ENCODE peak calls at places on chromosomes 5 and 9, in nine cellular contexts. One of them, this sample, is unnamed.

GRCh38 chr9:136044971-136045594 is 50.0 kb downstream of the NACC2 start:
- DNase-seq in thyroid gland: no peak
- DNase-seq in A549: no peak
- DNase-seq in ovary: no peak
- DNase-seq in chondrocyte: no peak
- DNase-seq in neural progenitor cell: no peak
- DNase-seq in RWPE1: no peak
- DNase-seq in astrocyte of the cerebellum: no peak
- DNase-seq in BJ: no peak
- DNase-seq in this sample: no peak

GRCh38 chr5:100676807-100677631 is 141.8 kb downstream of the FAM174A start:
- DNase-seq in BJ: no peak
- DNase-seq in ovary: no peak
- DNase-seq in thyroid gland: no peak
- DNase-seq in A549: no peak
- DNase-seq in astrocyte of the cerebellum: peak; percentile 96
- DNase-seq in neural progenitor cell: no peak
- DNase-seq in chondrocyte: no peak
- DNase-seq in RWPE1: no peak
- DNase-seq in this sample: no peak

GRCh38 chr9:121369595-121370265 is at the start of gene STOM:
- DNase-seq in chondrocyte: peak; percentile 98
- DNase-seq in ovary: peak; percentile 95
- DNase-seq in RWPE1: peak; percentile 87
- DNase-seq in thyroid gland: peak; percentile 80
- DNase-seq in BJ: peak; percentile 46
- DNase-seq in neural progenitor cell: peak; percentile 23
- DNase-seq in A549: peak; percentile 47
- DNase-seq in astrocyte of the cerebellum: peak; percentile 29
- DNase-seq in this sample: no peak

GRCh38 chr5:28408186-28408585 is 1369.8 kb upstream of the CDH9 start:
- DNase-seq in neural progenitor cell: no peak
- DNase-seq in thyroid gland: no peak
- DNase-seq in astrocyte of the cerebellum: peak; percentile 88
- DNase-seq in chondrocyte: no peak
- DNase-seq in A549: peak; percentile 8
- DNase-seq in ovary: no peak
- DNase-seq in BJ: no peak
- DNase-seq in RWPE1: peak; percentile 58
- DNase-seq in this sample: no peak

GRCh38 chr5:163190283-163190682 is 247.1 kb upstream of the CCNG1 start:
- DNase-seq in ovary: no peak
- DNase-seq in neural progenitor cell: no peak
- DNase-seq in A549: no peak
- DNase-seq in thyroid gland: no peak
- DNase-seq in RWPE1: no peak
- DNase-seq in BJ: no peak
- DNase-seq in chondrocyte: no peak
- DNase-seq in astrocyte of the cerebellum: no peak
- DNase-seq in this sample: no peak

GRCh38 chr9:132645306-132645705 is 24.5 kb downstream of the DDX31 start:
- DNase-seq in thyroid gland: no peak
- DNase-seq in ovary: no peak
- DNase-seq in A549: no peak
- DNase-seq in RWPE1: no peak
- DNase-seq in BJ: no peak
- DNase-seq in astrocyte of the cerebellum: no peak
- DNase-seq in neural progenitor cell: no peak
- DNase-seq in chondrocyte: no peak
- DNase-seq in this sample: no peak

GRCh38 chr9:93043122-93043521 is 15.4 kb upstream of the SUSD3 start:
- DNase-seq in thyroid gland: no peak
- DNase-seq in astrocyte of the cerebellum: no peak
- DNase-seq in neural progenitor cell: no peak
- DNase-seq in chondrocyte: no peak
- DNase-seq in RWPE1: no peak
- DNase-seq in BJ: no peak
- DNase-seq in A549: no peak
- DNase-seq in ovary: no peak
- DNase-seq in this sample: no peak

GRCh38 chr5:1649554-1649953 is 125.8 kb upstream of the LPCAT1 start:
- DNase-seq in astrocyte of the cerebellum: no peak
- DNase-seq in neural progenitor cell: no peak
- DNase-seq in chondrocyte: no peak
- DNase-seq in A549: no peak
- DNase-seq in thyroid gland: no peak
- DNase-seq in BJ: no peak
- DNase-seq in RWPE1: no peak
- DNase-seq in ovary: no peak
- DNase-seq in this sample: no peak

GRCh38 chr5:134139891-134140469 is 25.5 kb downstream of the TCF7 start:
- DNase-seq in astrocyte of the cerebellum: no peak
- DNase-seq in neural progenitor cell: no peak
- DNase-seq in chondrocyte: peak; percentile 36
- DNase-seq in thyroid gland: peak; percentile 1
- DNase-seq in ovary: no peak
- DNase-seq in RWPE1: no peak
- DNase-seq in A549: no peak
- DNase-seq in BJ: no peak
- DNase-seq in this sample: no peak

GRCh38 chr9:137482094-137482781 is 23.1 kb upstream of the NSMF start:
- DNase-seq in chondrocyte: no peak
- DNase-seq in neural progenitor cell: no peak
- DNase-seq in ovary: peak; percentile 75
- DNase-seq in A549: no peak
- DNase-seq in RWPE1: peak; percentile 87
- DNase-seq in astrocyte of the cerebellum: peak; percentile 81
- DNase-seq in BJ: peak; percentile 84
- DNase-seq in thyroid gland: peak; percentile 22
- DNase-seq in this sample: no peak

GRCh38 chr5:125137535-125137934 is 391.1 kb upstream of the ZNF608 start:
- DNase-seq in ovary: no peak
- DNase-seq in BJ: no peak
- DNase-seq in thyroid gland: no peak
- DNase-seq in neural progenitor cell: no peak
- DNase-seq in RWPE1: no peak
- DNase-seq in astrocyte of the cerebellum: no peak
- DNase-seq in chondrocyte: no peak
- DNase-seq in A549: no peak
- DNase-seq in this sample: no peak

GRCh38 chr9:3909966-3910650 is 384.3 kb upstream of the RFX3 start:
- DNase-seq in thyroid gland: no peak
- DNase-seq in astrocyte of the cerebellum: no peak
- DNase-seq in RWPE1: no peak
- DNase-seq in neural progenitor cell: no peak
- DNase-seq in A549: no peak
- DNase-seq in chondrocyte: no peak
- DNase-seq in BJ: no peak
- DNase-seq in ovary: no peak
- DNase-seq in this sample: no peak

GRCh38 chr9:29826421-29826820 is 2253.1 kb upstream of the C9orf72 start:
- DNase-seq in neural progenitor cell: no peak
- DNase-seq in thyroid gland: no peak
- DNase-seq in chondrocyte: no peak
- DNase-seq in A549: no peak
- DNase-seq in ovary: no peak
- DNase-seq in BJ: no peak
- DNase-seq in RWPE1: no peak
- DNase-seq in astrocyte of the cerebellum: no peak
- DNase-seq in this sample: no peak

DNA sequence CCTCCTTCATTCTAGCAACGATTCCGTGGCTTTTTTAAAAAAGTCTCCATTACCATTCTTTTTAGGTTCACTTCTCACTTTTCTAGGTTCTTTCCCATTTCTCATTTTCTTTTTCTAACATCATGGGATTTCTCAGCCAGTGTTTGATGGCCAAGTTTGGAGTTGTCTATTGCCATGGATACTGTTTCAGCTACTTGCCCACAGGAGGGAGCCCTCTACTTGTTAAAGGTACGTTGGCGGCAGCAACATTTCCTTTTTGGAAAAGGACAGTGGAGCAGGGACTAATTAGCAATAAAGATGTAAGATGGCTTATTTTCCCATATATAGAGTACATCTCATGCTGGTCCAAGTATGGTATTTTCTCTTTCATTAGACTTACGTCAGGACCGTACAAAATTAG is 2257.5 kb upstream of the C9orf72 start:
- DNase-seq in A549: peak; percentile 0
- DNase-seq in thyroid gland: no peak
- DNase-seq in chondrocyte: no peak
- DNase-seq in BJ: no peak
- DNase-seq in ovary: no peak
- DNase-seq in RWPE1: peak; percentile 28
- DNase-seq in astrocyte of the cerebellum: peak; percentile 3
- DNase-seq in neural progenitor cell: peak; percentile 74
- DNase-seq in this sample: peak; percentile 63
- TF ChIP-seq CTCF in A549: peak; percentile 36
- TF ChIP-seq CTCF in thyroid gland: no peak
- TF ChIP-seq CTCF in chondrocyte: peak; percentile 73
- TF ChIP-seq CTCF in BJ: no peak
- TF ChIP-seq CTCF in ovary: no peak
- TF ChIP-seq CTCF in RWPE1: peak; percentile 80
- TF ChIP-seq CTCF in astrocyte of the cerebellum: peak; percentile 42
- TF ChIP-seq CTCF in neural progenitor cell: peak; percentile 87
- TF ChIP-seq CTCF in this sample: peak; percentile 26

GRCh38 chr5:150670275-150670960 is 9.4 kb downstream of the MYOZ3 start:
- DNase-seq in ovary: no peak
- DNase-seq in RWPE1: no peak
- DNase-seq in thyroid gland: no peak
- DNase-seq in astrocyte of the cerebellum: no peak
- DNase-seq in chondrocyte: no peak
- DNase-seq in A549: no peak
- DNase-seq in BJ: no peak
- DNase-seq in neural progenitor cell: peak; percentile 50
- DNase-seq in this sample: no peak

GRCh38 chr5:150672884-150673275 is 11.8 kb downstream of the MYOZ3 start:
- DNase-seq in RWPE1: no peak
- DNase-seq in BJ: no peak
- DNase-seq in astrocyte of the cerebellum: no peak
- DNase-seq in neural progenitor cell: no peak
- DNase-seq in ovary: no peak
- DNase-seq in A549: no peak
- DNase-seq in chondrocyte: no peak
- DNase-seq in thyroid gland: no peak
- DNase-seq in this sample: no peak

GRCh38 chr5:150670961-150671337 is 9.9 kb downstream of the MYOZ3 start:
- DNase-seq in ovary: no peak
- DNase-seq in BJ: no peak
- DNase-seq in RWPE1: no peak
- DNase-seq in thyroid gland: no peak
- DNase-seq in neural progenitor cell: no peak
- DNase-seq in A549: no peak
- DNase-seq in astrocyte of the cerebellum: no peak
- DNase-seq in chondrocyte: no peak
- DNase-seq in this sample: no peak

GRCh38 chr5:150671509-150672236 is 10.6 kb downstream of the MYOZ3 start:
- DNase-seq in thyroid gland: no peak
- DNase-seq in RWPE1: no peak
- DNase-seq in astrocyte of the cerebellum: no peak
- DNase-seq in neural progenitor cell: peak; percentile 32
- DNase-seq in BJ: no peak
- DNase-seq in A549: no peak
- DNase-seq in chondrocyte: no peak
- DNase-seq in ovary: no peak
- DNase-seq in this sample: peak; percentile 47

GRCh38 chr5:150672237-150672883 is 11.3 kb downstream of the MYOZ3 start:
- DNase-seq in neural progenitor cell: peak; percentile 65
- DNase-seq in RWPE1: peak; percentile 65
- DNase-seq in thyroid gland: peak; percentile 25
- DNase-seq in A549: no peak
- DNase-seq in ovary: no peak
- DNase-seq in BJ: no peak
- DNase-seq in chondrocyte: no peak
- DNase-seq in astrocyte of the cerebellum: no peak
- DNase-seq in this sample: peak; percentile 64
- TF ChIP-seq CTCF in neural progenitor cell: peak; percentile 4
- TF ChIP-seq CTCF in RWPE1: no peak
- TF ChIP-seq CTCF in thyroid gland: no peak
- TF ChIP-seq CTCF in A549: no peak
- TF ChIP-seq CTCF in ovary: no peak
- TF ChIP-seq CTCF in BJ: no peak
- TF ChIP-seq CTCF in chondrocyte: peak; percentile 23
- TF ChIP-seq CTCF in astrocyte of the cerebellum: peak; percentile 8
- TF ChIP-seq CTCF in this sample: no peak

DNA sequence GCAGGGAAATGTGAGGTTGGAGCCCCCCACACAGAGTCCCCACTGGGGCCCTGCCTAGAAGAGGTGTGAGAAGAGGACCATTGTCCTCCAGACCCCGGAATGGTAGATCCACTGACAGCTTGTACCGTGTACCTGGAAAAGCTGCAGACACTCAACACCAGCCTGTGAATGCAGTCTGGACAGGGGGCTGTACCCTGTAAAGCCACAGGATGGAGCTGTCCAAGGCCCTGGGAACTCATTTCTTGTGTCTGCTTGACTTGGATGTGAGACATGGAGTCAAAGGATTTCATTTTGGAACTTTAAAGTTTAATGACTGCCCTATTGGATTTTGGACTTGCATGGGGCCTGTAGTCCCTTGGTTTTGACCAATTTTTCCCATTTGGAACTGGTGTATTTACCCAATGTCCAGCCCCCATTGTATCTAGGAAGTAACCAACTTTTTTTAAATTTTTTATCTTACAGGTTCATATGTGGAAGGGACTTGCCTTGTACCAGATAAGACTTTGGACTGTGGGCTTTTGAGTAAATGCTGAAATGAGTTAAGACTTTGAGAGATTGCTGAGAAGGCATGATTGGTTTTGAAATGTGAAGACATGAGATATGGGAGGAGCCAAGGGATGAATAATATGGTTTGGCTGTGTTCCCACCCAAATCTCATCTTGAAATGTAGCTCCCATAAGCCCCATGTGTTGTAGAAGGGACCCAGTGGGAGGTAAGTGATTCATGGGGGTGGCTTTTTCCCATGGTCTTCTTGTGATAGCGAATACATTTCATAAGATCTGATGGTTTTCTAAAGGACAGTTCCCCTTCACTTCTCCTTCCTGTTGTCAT is 535.2 kb upstream of the MEF2C start:
- DNase-seq in A549: no peak
- DNase-seq in astrocyte of the cerebellum: no peak
- DNase-seq in neural progenitor cell: no peak
- DNase-seq in thyroid gland: no peak
- DNase-seq in RWPE1: no peak
- DNase-seq in ovary: no peak
- DNase-seq in BJ: no peak
- DNase-seq in chondrocyte: no peak
- DNase-seq in this sample: no peak
- TF ChIP-seq CTCF in A549: no peak
- TF ChIP-seq CTCF in astrocyte of the cerebellum: no peak
- TF ChIP-seq CTCF in neural progenitor cell: peak; percentile 35
- TF ChIP-seq CTCF in thyroid gland: no peak
- TF ChIP-seq CTCF in RWPE1: no peak
- TF ChIP-seq CTCF in ovary: no peak
- TF ChIP-seq CTCF in BJ: no peak
- TF ChIP-seq CTCF in chondrocyte: peak; percentile 27
- TF ChIP-seq CTCF in this sample: no peak

DNA sequence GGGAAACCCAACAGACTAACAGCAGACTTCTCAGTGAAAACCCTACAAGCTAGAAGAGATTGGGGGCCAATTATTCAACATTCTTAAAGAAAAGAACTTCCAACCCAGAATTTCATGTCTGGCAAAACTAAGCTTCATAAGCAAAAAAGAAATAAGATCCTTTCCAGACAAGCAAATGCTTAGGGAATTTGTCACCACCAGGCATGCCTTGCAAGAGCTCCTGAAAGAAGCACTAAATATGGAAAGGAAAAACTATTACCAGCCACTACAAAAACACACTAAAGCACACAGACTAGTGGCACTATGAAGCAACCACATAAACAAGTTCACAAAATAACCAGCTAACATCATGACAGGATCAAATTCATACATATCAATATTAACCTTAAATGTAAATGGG is 131.1 kb downstream of the OR2K2 start:
- DNase-seq in BJ: no peak
- DNase-seq in neural progenitor cell: no peak
- DNase-seq in thyroid gland: no peak
- DNase-seq in A549: no peak
- DNase-seq in RWPE1: no peak
- DNase-seq in ovary: no peak
- DNase-seq in astrocyte of the cerebellum: no peak
- DNase-seq in chondrocyte: no peak
- DNase-seq in this sample: no peak
- TF ChIP-seq CTCF in BJ: no peak
- TF ChIP-seq CTCF in neural progenitor cell: no peak
- TF ChIP-seq CTCF in thyroid gland: no peak
- TF ChIP-seq CTCF in A549: no peak
- TF ChIP-seq CTCF in RWPE1: no peak
- TF ChIP-seq CTCF in ovary: no peak
- TF ChIP-seq CTCF in astrocyte of the cerebellum: no peak
- TF ChIP-seq CTCF in chondrocyte: no peak
- TF ChIP-seq CTCF in this sample: no peak